ENCODE peak calls at places on chromosomes 7 and 10, in nine cellular contexts. I is A549; X is astrocyte of the cerebellum; K is fibroblast of pulmonary artery; M is astrocyte of the spinal cord; D is AG09309; N is CD8-positive, alpha-beta memory T cell; F is heart right ventricle; A is AG04450. C is an unnamed sample.

GRCh38 chr7:25716421-25716820 is 435.6 kb upstream of the NFE2L3 start:
- DNase-seq in I (no peak), X (no peak), K (no peak), M (no peak), D (no peak), N (no peak), F (no peak), A (no peak), C (peak)

GRCh38 chr10:100480002-100480401 is 17.2 kb downstream of the WNT8B start:
- DNase-seq in I (no peak), X (no peak), K (no peak), M (no peak), D (no peak), N (no peak), F (no peak), A (no peak), C (no peak)

GRCh38 chr7:3210531-3210930 is 90.5 kb upstream of the SDK1 start:
- DNase-seq in I (no peak), X (no peak), K (no peak), M (no peak), D (no peak), N (no peak), F (no peak), A (no peak), C (no peak)

GRCh38 chr7:116216956-116217570 is 6.7 kb downstream of the TES start:
- DNase-seq in I (peak), X (no peak), K (peak), M (no peak), D (no peak), N (no peak), F (no peak), A (no peak), C (peak)

GRCh38 chr7:27130540-27131389 is at the start of gene HOXA4:
- DNase-seq in I (peak), X (no peak), K (peak), M (peak), D (no peak), N (peak), F (peak), A (no peak), C (peak)

GRCh38 chr7:4436936-4437335 is 245.2 kb upstream of the FOXK1 start:
- DNase-seq in I (no peak), X (no peak), K (no peak), M (no peak), D (no peak), N (no peak), F (no peak), A (no peak), C (no peak)

GRCh38 chr10:92267343-92267742 is 23.5 kb downstream of the CPEB3 start:
- DNase-seq in I (no peak), X (no peak), K (no peak), M (no peak), D (no peak), N (no peak), F (no peak), A (no peak), C (no peak)

GRCh38 chr7:155007947-155008346 is 5.0 kb upstream of the PAXIP1 start:
- DNase-seq in I (peak), X (no peak), K (peak), M (no peak), D (no peak), N (peak), F (no peak), A (no peak), C (peak)

GRCh38 chr10:84348431-84348830 is 20.0 kb downstream of the CCSER2 start:
- DNase-seq in I (no peak), X (no peak), K (peak), M (no peak), D (no peak), N (no peak), F (no peak), A (no peak), C (peak)

GRCh38 chr7:154817224-154817896 is 185.6 kb downstream of the PAXIP1 start:
- DNase-seq in I (peak), X (no peak), K (no peak), M (no peak), D (no peak), N (no peak), F (no peak), A (no peak), C (no peak)

GRCh38 chr10:123139165-123139520 is 3.4 kb downstream of the HMX3 start:
- DNase-seq in I (no peak), X (no peak), K (no peak), M (no peak), D (no peak), N (no peak), F (no peak), A (no peak), C (no peak)

GRCh38 chr10:123141791-123142700 is 5.9 kb upstream of the HMX2 start:
- DNase-seq in I (no peak), X (no peak), K (no peak), M (no peak), D (no peak), N (no peak), F (no peak), A (no peak), C (no peak)

GRCh38 chr10:123139521-123140163 is 3.9 kb downstream of the HMX3 start:
- DNase-seq in I (peak), X (no peak), K (peak), M (no peak), D (no peak), N (no peak), F (no peak), A (no peak), C (no peak)

GRCh38 chr10:123140983-123141390 is 5.2 kb downstream of the HMX3 start:
- DNase-seq in I (no peak), X (no peak), K (no peak), M (no peak), D (no peak), N (no peak), F (no peak), A (no peak), C (no peak)

DNA sequence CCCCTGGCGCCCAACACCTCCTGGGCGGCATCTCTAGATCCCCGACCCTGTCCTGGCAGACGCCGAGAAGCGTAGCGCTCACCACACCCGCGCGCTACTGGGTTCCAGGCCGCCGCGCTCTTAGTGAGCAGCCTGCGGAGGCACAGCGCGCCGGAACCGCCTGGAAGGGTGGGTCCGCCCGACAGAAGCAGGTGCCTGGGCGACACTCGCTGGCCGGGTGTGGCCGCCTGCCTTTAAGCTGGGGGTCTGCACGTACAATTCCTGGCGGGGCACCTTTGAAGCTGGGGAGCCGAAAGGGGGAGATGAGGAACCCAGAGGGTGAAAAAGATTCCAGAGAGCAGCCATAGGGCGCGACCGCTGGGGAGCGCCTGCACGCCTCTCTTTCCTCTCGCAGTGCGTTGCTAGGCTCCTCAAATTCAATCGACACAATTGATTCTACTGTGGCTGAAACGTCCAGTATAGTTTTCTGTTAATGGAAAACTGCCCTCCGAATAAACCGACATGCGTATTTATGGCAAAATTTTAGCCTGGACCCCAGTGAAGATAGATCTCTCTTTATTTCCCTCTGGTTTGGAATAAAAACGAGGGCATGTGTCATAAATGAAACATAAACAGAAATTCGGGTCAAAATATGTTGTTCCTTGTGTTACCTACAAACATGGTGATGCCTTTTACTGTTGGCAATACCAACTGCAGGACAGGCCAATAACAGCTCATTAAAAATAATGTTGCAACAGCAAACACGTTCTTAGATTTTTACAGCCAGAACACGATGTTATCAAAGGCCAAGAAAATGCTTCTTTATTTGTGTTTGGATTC is 4.6 kb downstream of the HMX3 start:
- DNase-seq in I (peak), X (no peak), K (no peak), M (no peak), D (no peak), N (no peak), F (no peak), A (no peak), C (no peak)
- H3K4me3 ChIP-seq in I (peak), X (no peak), K (no peak), M (no peak), D (no peak), N (no peak), F (no peak), A (no peak), C (no peak)

GRCh38 chr10:50992356-50992866 is 81.9 kb upstream of the PRKG1 start:
- DNase-seq in I (no peak), X (no peak), K (peak), M (no peak), D (no peak), N (no peak), F (no peak), A (no peak), C (no peak)
- H3K4me3 ChIP-seq in I (no peak), X (peak), K (peak), M (peak), D (peak), N (no peak), F (peak), A (peak), C (no peak)

DNA sequence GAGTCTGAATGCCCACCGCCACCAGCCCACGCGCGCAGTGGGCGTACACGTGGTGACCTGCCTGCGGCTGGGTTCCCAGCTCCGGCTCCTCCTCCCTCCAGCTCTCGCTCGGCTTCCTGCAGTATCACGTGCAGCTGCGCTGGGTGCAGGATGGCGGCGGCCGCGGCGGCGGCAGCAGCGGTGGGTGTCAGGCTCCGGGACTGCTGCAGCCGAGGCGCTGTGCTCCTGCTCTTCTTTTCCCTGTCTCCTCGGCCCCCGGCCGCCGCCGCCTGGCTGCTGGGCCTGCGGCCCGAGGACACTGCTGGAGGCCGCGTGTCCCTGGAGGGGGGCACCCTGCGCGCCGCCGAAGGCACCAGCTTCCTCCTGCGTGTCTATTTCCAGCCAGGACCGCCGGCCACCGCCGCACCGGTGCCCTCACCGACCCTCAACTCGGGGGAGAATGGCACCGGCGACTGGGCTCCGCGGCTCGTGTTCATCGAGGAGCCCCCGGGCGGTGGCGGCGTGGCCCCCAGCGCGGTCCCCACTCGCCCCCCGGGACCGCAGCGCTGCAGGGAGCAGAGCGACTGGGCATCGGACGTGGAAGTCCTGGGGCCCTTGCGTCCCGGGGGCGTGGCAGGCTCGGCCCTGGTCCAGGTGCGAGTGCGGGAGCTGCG is at the start of gene CNNM1:
- DNase-seq in I (peak), X (no peak), K (no peak), M (no peak), D (no peak), N (no peak), F (peak), A (no peak), C (peak)
- H3K4me3 ChIP-seq in I (peak), X (peak), K (peak), M (peak), D (peak), N (no peak), F (peak), A (peak), C (peak)

DNA sequence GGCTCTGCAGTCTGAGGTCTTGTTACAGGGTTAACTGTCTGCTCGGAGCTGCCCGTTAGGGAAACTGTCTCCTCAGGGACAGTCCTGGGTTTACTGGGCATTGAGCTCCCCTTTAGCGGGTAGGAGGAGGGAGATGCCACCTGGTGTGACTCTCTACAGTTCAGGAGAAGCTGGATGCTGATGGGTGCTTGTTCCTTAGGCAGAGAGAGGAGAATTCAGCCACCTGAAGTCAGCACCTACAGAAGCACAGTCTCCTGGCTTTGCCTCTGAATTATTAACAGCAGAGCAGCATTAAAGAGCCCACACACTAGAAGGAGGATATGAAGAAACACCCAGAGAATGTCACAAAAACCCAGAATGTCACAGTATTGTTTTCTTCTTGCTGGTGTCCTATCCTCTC is 656 bp downstream of the GIMAP4 start:
- DNase-seq in I (no peak), X (no peak), K (no peak), M (no peak), D (no peak), N (peak), F (no peak), A (no peak), C (no peak)
- H3K4me3 ChIP-seq in I (no peak), X (no peak), K (no peak), M (no peak), D (no peak), N (peak), F (peak), A (no peak), C (no peak)

C was measured in epithelial cell of esophagus.